ENCODE peak calls at places on chromosomes 3 and 15, in six cellular contexts. B is effector memory CD4-positive, alpha-beta T cell; S is CD8-positive, alpha-beta T cell; R is astrocyte; P is ovary; Y is right cardiac atrium. U is an unnamed sample.
A peak's percentile ranks its signal among the peaks of the same experiment; 100 is the strongest.

GRCh38 chr3:127650236-127650635 is 21.3 kb downstream of the PODXL2 start:
- DNase-seq in R (no peak), P (no peak), S (no peak), Y (no peak), B (no peak), U (no peak)

GRCh38 chr3:34881026-34881425 is 758.3 kb upstream of the ARPP21 start:
- DNase-seq in P (no peak), Y (no peak), S (no peak), R (peak; percentile 0), B (no peak), U (no peak)

GRCh38 chr15:89321521-89322410 is 12.9 kb downstream of the POLG start:
- DNase-seq in Y (no peak), B (no peak), R (no peak), P (no peak), S (no peak), U (no peak)

GRCh38 chr15:73442968-73443367 is at the start of gene REC114:
- DNase-seq in Y (no peak), S (no peak), R (no peak), P (no peak), B (no peak), U (no peak)

GRCh38 chr3:152305075-152305474 is 36.3 kb downstream of the MBNL1 start:
- DNase-seq in S (no peak), B (no peak), P (no peak), Y (no peak), R (no peak), U (no peak)

GRCh38 chr3:11908981-11909698 is 62.5 kb upstream of the TAMM41 start:
- DNase-seq in S (no peak), Y (no peak), B (no peak), P (no peak), R (no peak), U (no peak)

GRCh38 chr15:91338763-91339162 is 238.7 kb downstream of the SV2B start:
- DNase-seq in R (peak; percentile 32), Y (no peak), P (no peak), B (no peak), S (no peak), U (no peak)

GRCh38 chr3:131658115-131658514 is 155.3 kb upstream of the MRPL3 start:
- DNase-seq in Y (no peak), B (no peak), R (no peak), P (no peak), S (no peak), U (no peak)

GRCh38 chr3:124131158-124132115 is 139.5 kb upstream of the ROPN1 start:
- DNase-seq in B (no peak), R (no peak), Y (no peak), S (no peak), P (no peak), U (no peak)

GRCh38 chr3:38521391-38521987 is 25.3 kb downstream of the EXOG start:
- DNase-seq in S (peak; percentile 56), Y (peak; percentile 47), P (peak; percentile 51), B (peak; percentile 29), R (peak; percentile 40), U (peak; percentile 70)

GRCh38 chr3:46496745-46497555 is 826 bp upstream of the RTP3 start:
- DNase-seq in P (no peak), S (peak; percentile 55), R (no peak), B (peak; percentile 23), Y (no peak), U (no peak)

GRCh38 chr3:56131976-56132590 is 336.2 kb downstream of the ERC2 start:
- DNase-seq in R (peak; percentile 93), Y (no peak), B (no peak), S (no peak), P (no peak), U (peak; percentile 57)

GRCh38 chr15:89332446-89332845 is 2.2 kb downstream of the POLG start:
- DNase-seq in P (no peak), R (no peak), S (no peak), Y (no peak), B (no peak), U (no peak)

GRCh38 chr3:13277860-13278531 is 142.1 kb downstream of the NUP210 start:
- DNase-seq in P (no peak), B (no peak), S (no peak), R (peak; percentile 16), Y (peak; percentile 35), U (no peak)

GRCh38 chr3:72353236-72354105 is 494.8 kb downstream of the SHQ1 start:
- DNase-seq in S (no peak), Y (no peak), B (no peak), P (no peak), R (no peak), U (no peak)

GRCh38 chr15:95829062-95829461 is 501.4 kb upstream of the NR2F2 start:
- DNase-seq in P (no peak), B (no peak), S (no peak), Y (no peak), R (no peak), U (peak; percentile 13)

GRCh38 chr3:123803521-123803920 is 80.6 kb downstream of the MYLK start:
- DNase-seq in S (no peak), B (no peak), Y (no peak), P (no peak), R (no peak), U (no peak)

GRCh38 chr3:38267689-38268477 is 2.3 kb downstream of the SLC22A13 start:
- DNase-seq in Y (no peak), B (no peak), S (no peak), R (no peak), P (no peak), U (no peak)

GRCh38 chr3:104323226-104323625 is 1043.5 kb upstream of the ALCAM start:
- DNase-seq in S (no peak), B (no peak), P (no peak), Y (no peak), R (no peak), U (no peak)

GRCh38 chr15:100717596-100717995 is 115.2 kb downstream of the ASB7 start:
- DNase-seq in P (no peak), B (no peak), R (no peak), S (no peak), Y (no peak), U (no peak)

GRCh38 chr15:88621789-88622604 is 857 bp downstream of the AEN start:
- DNase-seq in P (no peak), R (peak; percentile 51), S (peak; percentile 70), B (peak; percentile 47), Y (no peak), U (no peak)

GRCh38 chr3:3015472-3016089 is 94.6 kb downstream of the IL5RA start:
- DNase-seq in P (no peak), R (peak; percentile 3), Y (no peak), S (no peak), B (no peak), U (no peak)

GRCh38 chr3:188198001-188198400 is 44.0 kb downstream of the LPP start:
- DNase-seq in B (no peak), S (no peak), P (no peak), Y (no peak), R (no peak), U (no peak)
- H3K27ac ChIP-seq in B (no peak overlapping the region), S (no peak overlapping the region), P (no peak overlapping the region), Y (peak overlapping the region; percentile 87), R (no peak overlapping the region), U (no peak overlapping the region)

DNA sequence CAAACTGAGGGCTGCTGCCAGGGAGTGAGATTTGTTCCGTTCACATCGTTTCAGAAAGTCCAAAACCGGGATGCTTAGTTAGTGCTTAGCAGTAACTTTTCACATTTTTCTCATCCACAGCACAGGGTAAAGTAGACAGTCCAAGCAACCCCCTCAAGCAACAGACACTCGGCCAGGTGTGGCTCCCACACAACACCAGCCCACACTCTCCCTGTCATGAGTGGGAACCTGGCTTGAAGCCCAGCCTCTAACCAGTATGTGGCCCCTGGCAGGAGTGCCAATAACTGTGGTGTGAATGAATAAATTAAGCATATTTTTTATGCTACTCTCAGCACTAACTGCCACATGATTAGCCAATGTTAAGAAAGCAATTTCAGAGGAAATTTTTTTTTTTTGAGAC is 9.9 kb downstream of the IL17RD start:
- DNase-seq in R (no peak), Y (no peak), B (no peak), S (no peak), P (no peak), U (peak; percentile 31)
- H3K27ac ChIP-seq in R (no peak overlapping the region), Y (no peak overlapping the region), B (no peak overlapping the region), S (no peak overlapping the region), P (no peak overlapping the region), U (no peak overlapping the region)

DNA sequence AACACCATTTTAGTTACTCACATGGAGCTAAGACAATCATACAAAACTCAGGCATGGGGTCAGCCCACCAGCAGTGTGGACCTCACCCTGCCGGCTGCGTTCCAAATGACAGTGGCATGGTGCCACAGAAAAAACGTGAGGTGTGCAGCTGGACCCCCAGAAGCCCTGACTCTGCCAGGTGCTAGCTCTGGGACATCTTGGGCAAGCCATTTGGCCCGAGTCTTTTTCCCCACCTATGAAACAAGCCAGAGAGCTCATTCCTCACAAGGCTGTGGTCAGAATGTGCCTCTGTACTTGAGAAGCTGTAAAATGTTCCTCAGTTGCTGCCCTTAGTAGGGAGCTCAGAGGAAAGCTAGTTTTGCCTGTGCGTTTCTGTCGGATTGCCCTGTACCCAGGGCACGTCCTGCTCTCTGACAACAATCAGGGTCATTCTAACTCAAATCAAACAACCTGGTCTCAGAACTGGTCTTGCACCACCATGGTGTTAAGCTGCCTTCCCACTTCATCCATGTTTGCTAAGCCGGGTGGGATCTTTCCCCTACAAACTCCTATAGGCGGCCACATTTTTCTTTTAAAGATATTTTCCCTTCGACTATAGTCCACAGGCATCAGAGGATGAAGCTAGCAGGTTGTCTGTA is 44.9 kb downstream of the LIPC start:
- DNase-seq in Y (no peak), R (no peak), S (no peak), P (no peak), B (no peak), U (no peak)
- H3K27ac ChIP-seq in Y (no peak overlapping the region), R (no peak overlapping the region), S (no peak overlapping the region), P (no peak overlapping the region), B (no peak overlapping the region), U (peak overlapping the region; percentile 48)

DNA sequence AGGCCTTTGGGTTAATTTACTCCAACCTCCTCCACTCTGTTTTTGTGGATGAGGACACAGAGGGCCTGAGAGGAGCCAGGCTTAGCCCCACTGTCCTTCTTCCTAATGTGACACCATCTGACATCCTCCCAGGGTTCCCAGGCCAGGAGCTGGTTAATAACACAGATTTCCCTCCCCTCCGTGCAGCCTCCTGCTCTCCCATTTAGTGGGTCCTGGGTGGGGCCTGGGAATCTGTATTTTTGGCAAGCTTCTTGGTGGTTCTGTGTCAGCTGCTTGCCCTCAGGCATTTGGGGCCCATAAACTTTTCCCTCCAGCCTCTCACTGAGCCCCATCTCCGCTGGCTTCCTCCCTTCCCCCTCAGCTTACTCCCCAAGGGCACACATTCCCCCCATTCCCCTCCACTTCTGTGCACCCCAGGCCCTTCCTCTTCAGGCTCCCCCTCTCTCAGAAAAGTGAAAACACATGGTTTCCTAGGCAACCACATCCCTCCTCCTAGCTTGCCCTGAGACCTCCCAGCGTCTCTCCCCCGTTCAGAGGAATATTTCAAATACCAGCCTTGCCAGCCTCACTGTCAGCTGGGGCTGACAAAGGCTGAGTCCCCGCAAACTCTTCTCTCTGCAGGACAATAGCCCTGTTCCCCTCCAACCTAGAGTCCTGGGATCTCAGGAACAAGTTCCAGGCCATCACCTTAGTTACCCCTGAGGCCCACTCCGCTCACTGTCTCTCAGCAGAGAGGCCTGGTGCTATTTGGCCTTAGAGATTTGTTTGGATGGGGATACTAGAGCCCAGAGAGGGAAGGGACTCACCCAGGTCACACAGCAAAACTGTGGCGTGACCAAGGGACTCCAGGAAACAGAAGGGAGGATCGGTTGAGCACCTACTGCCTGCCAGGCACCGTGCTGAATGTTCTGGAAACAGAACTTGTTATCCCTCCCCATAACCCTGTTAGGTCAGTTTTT is 44.7 kb upstream of the SMAD6 start:
- DNase-seq in B (no peak), P (no peak), S (no peak), Y (no peak), R (no peak), U (no peak)
- H3K27ac ChIP-seq in B (no peak overlapping the region), P (no peak overlapping the region), S (no peak overlapping the region), Y (peak overlapping the region; percentile 96), R (no peak overlapping the region), U (no peak overlapping the region)

GRCh38 chr15:58393196-58393790 is 38.5 kb upstream of the LIPC start:
- DNase-seq in S (no peak), P (no peak), B (no peak), Y (no peak), R (peak; percentile 40), U (no peak)
- H3K27ac ChIP-seq in S (no peak overlapping the region), P (no peak overlapping the region), B (no peak overlapping the region), Y (no peak overlapping the region), R (no peak overlapping the region), U (peak overlapping the region; percentile 41)